ENCODE peak calls at places on chromosome 10, in seven cellular contexts. V, M, Z, I, A, L and C are unnamed samples.

GRCh38 chr10:34638405-34639054 is 176.6 kb downstream of the PARD3 start:
- DNase-seq in A (peak), M (peak), L (peak), I (peak), Z (peak), V (peak), C (peak)

GRCh38 chr10:86340176-86340990 is 26.2 kb downstream of the GRID1 start:
- DNase-seq in A (no peak), I (no peak), L (no peak), Z (no peak), M (no peak), V (no peak), C (no peak)

GRCh38 chr10:55628260-55628701 is 732.8 kb downstream of the ZWINT start:
- DNase-seq in L (peak), V (no peak), M (peak), Z (peak), A (peak), I (no peak), C (no peak)

GRCh38 chr10:27445070-27445469 is 59.0 kb upstream of the RAB18 start:
- DNase-seq in M (no peak), L (no peak), A (no peak), I (no peak), V (no peak), Z (no peak), C (no peak)

GRCh38 chr10:53597835-53598251 is 825.3 kb upstream of the MBL2 start:
- DNase-seq in Z (peak), V (no peak), I (peak), M (peak), A (no peak), L (peak), C (peak)

GRCh38 chr10:71124921-71125748 is 87.2 kb upstream of the UNC5B start:
- DNase-seq in A (no peak), I (no peak), V (no peak), Z (no peak), M (no peak), L (no peak), C (no peak)

GRCh38 chr10:48779546-48780152 is 95.0 kb downstream of the WDFY4 start:
- DNase-seq in L (no peak), Z (no peak), I (no peak), A (no peak), M (no peak), V (no peak), C (no peak)

GRCh38 chr10:88095291-88095721 is 231.9 kb downstream of the PTEN start:
- DNase-seq in L (peak), V (peak), M (no peak), Z (no peak), I (no peak), A (no peak), C (peak)

DNA sequence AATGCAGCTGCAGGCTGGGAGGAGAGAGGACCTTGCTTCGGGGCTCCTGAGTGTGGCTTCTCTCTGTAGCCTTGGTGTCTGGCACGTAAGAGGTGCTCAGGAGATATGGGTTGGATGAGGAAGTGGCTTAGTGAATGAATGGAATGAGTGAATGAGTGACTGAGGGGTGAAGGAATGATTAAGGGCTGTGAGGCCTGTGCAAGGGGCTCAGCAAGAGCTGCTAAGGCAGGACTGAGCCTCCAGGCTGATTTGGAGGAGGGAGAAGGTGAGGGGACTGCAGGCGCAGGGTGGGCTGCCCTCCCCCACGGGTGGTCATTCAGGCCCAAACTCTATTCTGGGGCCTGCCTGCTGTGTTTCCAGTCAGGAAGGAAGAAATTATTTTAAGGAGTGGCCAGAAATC is 49.7 kb upstream of the SAMD8 start:
- DNase-seq in V (no peak), Z (no peak), M (no peak), A (no peak), L (no peak), I (no peak), C (no peak)
- H4K8ac ChIP-seq in V (no peak), Z (no peak), M (no peak), A (no peak), L (no peak), I (no peak), C (no peak)

GRCh38 chr10:572696-573095 is 116.8 kb downstream of the DIP2C start:
- DNase-seq in Z (no peak), I (no peak), M (no peak), L (no peak), A (no peak), V (no peak), C (no peak)
- H3K4me2 ChIP-seq in Z (no peak), I (no peak), M (no peak), L (no peak), A (no peak), V (no peak), C (peak)

GRCh38 chr10:42929236-42929635 is 146.6 kb downstream of the BMS1 start:
- DNase-seq in L (no peak), Z (no peak), M (no peak), I (no peak), V (no peak), A (no peak), C (no peak)
- H3K4ac ChIP-seq in L (no peak), Z (no peak), M (no peak), I (no peak), V (no peak), A (no peak), C (no peak)

GRCh38 chr10:12364559-12364958 is 15.2 kb downstream of the CAMK1D start:
- DNase-seq in I (no peak), A (no peak), L (no peak), M (no peak), V (no peak), Z (peak), C (no peak)
- H4K8ac ChIP-seq in I (no peak), A (no peak), L (no peak), M (no peak), V (no peak), Z (no peak), C (no peak)